ENCODE peak calls at places on chromosome 9, in nine cellular contexts. U, X, Z, V, C, W, Y, J and O are unnamed samples. For H3K4me1 and H3K9me3, the result is how much of the 10 kb centered on the place peaks cover.

GRCh38 chr9:111037744-111038335 is 430 bp downstream of the LPAR1 start:
- DNase-seq in V (peak), J (peak), Z (peak), Y (peak), W (peak), C (peak), X (peak), U (peak), O (peak)

GRCh38 chr9:89865357-89865756 is 260.5 kb downstream of the GADD45G start:
- DNase-seq in C (no peak), J (no peak), U (no peak), V (no peak), X (no peak), Z (no peak), W (peak), Y (no peak), O (no peak)

GRCh38 chr9:113508111-113508749 is 44.7 kb downstream of the RGS3 start:
- DNase-seq in Y (peak), Z (peak), X (peak), V (peak), C (no peak), J (no peak), U (no peak), W (no peak), O (no peak)

GRCh38 chr9:94745806-94746540 is 19.5 kb downstream of the AOPEP start:
- DNase-seq in C (no peak), X (no peak), Z (no peak), U (no peak), J (no peak), Y (no peak), W (no peak), V (no peak), O (no peak)

GRCh38 chr9:127937383-127938297 is at the start of gene DPM2:
- DNase-seq in J (peak), C (peak), U (peak), V (peak), W (peak), Y (peak), Z (peak), X (peak), O (peak)

GRCh38 chr9:36946653-36947052 is 87.4 kb downstream of the PAX5 start:
- DNase-seq in V (peak), W (no peak), C (no peak), U (no peak), Z (no peak), J (peak), X (no peak), Y (no peak), O (no peak)

GRCh38 chr9:14031015-14031414 is 282.9 kb downstream of the NFIB start:
- DNase-seq in Z (peak), U (peak), Y (no peak), W (peak), C (no peak), J (no peak), V (peak), X (peak), O (peak)

GRCh38 chr9:137973829-137974416 is 96.3 kb downstream of the CACNA1B start:
- DNase-seq in J (no peak), Z (peak), W (no peak), X (no peak), V (peak), U (no peak), C (no peak), Y (no peak), O (peak)

GRCh38 chr9:110996436-110997224 is 41.6 kb downstream of the LPAR1 start:
- DNase-seq in C (no peak), J (peak), W (peak), U (no peak), Y (peak), V (no peak), X (peak), Z (peak), O (peak)

GRCh38 chr9:123996731-123997421 is 14.7 kb upstream of the LHX2 start:
- DNase-seq in W (no peak), Y (no peak), Z (no peak), V (peak), X (no peak), C (no peak), J (peak), U (no peak), O (no peak)

GRCh38 chr9:72210522-72210921 is 61.3 kb downstream of the GDA start:
- DNase-seq in J (peak), V (no peak), X (no peak), U (no peak), Y (no peak), W (no peak), Z (peak), C (no peak), O (no peak)

GRCh38 chr9:114958021-114958846 is 27.8 kb upstream of the TNFSF8 start:
- DNase-seq in X (peak), Y (peak), Z (no peak), V (no peak), W (peak), U (peak), C (no peak), J (peak), O (no peak)

GRCh38 chr9:9754186-9754585 is 858.6 kb downstream of the PTPRD start:
- DNase-seq in C (no peak), Z (peak), V (no peak), J (no peak), Y (no peak), X (no peak), U (no peak), W (no peak), O (no peak)

DNA sequence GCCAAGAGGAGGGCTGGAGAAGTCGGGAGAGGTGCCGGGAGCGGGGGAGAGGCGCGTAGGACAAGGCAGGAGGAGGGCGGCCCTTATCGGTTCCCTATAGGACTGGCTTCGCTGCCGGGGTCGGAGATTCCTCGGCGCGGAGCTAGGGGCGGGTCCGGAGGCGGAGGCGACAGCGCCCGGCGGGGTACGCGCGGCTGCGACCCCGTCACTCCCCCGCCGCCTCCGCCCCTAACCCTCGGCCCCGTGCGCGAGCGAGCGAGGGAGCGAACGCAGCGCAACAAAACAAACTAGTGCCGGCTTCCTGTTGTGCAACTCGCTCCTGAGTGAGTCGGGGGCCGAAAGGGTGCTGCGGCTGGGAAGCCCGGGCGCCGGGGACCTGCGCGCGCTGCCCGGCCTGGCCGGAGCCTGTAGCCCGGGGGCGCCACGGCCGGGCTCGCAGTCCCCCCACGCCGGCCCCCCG is 2.0 kb downstream of the GLIS3 start:
- DNase-seq in Y (peak), Z (peak), U (peak), W (peak), X (peak), V (peak), C (peak), J (peak), O (peak)
- H3K4me1 ChIP-seq in Y (under half), Z (under half), U (under half), W (under half), X (under half), V (under half), C (under half), J (half or more), O (under half)

DNA sequence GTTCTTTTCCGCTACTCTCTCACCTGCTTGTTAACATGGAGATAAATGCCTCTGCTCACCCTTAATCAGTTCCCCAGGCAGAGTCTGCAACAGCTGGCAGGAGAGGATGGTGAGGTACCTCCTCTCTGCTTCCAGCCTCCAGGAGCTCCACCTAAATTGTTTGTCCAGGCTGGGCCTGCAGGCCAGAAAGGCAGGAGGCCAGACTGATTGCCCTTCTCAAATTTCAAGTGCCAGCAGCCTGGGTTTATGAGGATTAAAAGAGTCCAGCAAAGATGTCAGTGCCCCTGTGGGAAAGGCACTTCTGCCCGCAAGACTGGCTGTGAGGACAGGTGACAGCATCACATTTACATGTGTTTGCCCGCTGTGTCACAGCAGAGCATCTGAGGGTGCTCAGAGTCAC is 19.8 kb downstream of the CORO2A start:
- DNase-seq in W (no peak), Z (no peak), U (no peak), V (peak), C (peak), X (peak), Y (no peak), J (no peak), O (no peak)
- H3K9me3 ChIP-seq in W (under half), Z (under half), U (under half), V (under half), C (under half), X (under half), Y (under half), J (under half), O (under half)

GRCh38 chr9:87883990-87884389 is 1.3 kb downstream of the SPATA31E1 start:
- DNase-seq in V (peak), C (no peak), W (no peak), Y (peak), J (no peak), U (no peak), Z (no peak), X (no peak), O (no peak)
- TF ChIP-seq CTCF in V (peak), C (no peak), W (no peak), Y (peak), J (no peak), U (peak), Z (peak), X (no peak), O (no peak)

DNA sequence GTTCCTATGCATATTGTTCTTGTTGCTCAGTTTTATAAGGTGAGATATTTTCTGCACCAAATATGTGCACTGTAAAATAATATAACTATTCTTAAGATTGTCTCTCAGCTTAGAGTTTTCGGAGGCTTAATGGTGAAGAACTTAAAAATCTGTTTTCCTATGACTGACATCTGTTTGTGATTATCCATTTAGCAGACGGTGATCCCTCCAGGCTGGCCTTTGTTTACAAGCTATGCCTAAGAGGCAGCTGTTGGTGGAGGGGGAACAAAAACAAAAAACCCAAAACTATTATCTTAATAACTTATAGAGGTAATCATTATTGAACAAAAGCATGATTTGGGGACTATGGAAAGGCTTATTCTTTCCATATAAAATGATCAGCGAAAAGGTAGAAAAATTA is 660 bp downstream of the PDCD1LG2 start:
- DNase-seq in C (no peak), Y (no peak), V (no peak), W (no peak), X (peak), Z (no peak), U (no peak), J (no peak), O (no peak)
- H3K4me1 ChIP-seq in C (under half), Y (under half), V (under half), W (under half), X (under half), Z (under half), U (half or more), J (half or more), O (under half)